ENCODE peak calls at places on chromosome 19, in seven cellular contexts. C, S, Y, J, X, B and V are unnamed samples.

GRCh38 chr19:43625918-43626579 is 6.6 kb upstream of the ZNF428 start:
- DNase-seq in C (no peak), J (no peak), Y (no peak), S (peak; percentile 73), B (no peak), X (peak; percentile 53), V (peak; percentile 81)

GRCh38 chr19:41848666-41849065 is 3.8 kb downstream of the DMRTC2 start:
- DNase-seq in X (no peak), J (no peak), C (no peak), S (no peak), Y (no peak), B (no peak), V (no peak)

GRCh38 chr19:46727036-46727501 is 10.2 kb upstream of the PRKD2 start:
- DNase-seq in B (peak; percentile 41), Y (no peak), J (no peak), C (no peak), S (no peak), X (no peak), V (no peak)

GRCh38 chr19:55418185-55418584 is 10.6 kb upstream of the UBE2S start:
- DNase-seq in S (peak; percentile 83), C (peak; percentile 49), X (peak; percentile 71), Y (peak; percentile 87), J (no peak), B (no peak), V (peak; percentile 92)

GRCh38 chr19:1568320-1569019 is at the start of gene MEX3D:
- DNase-seq in B (peak; percentile 86), Y (peak; percentile 75), C (peak; percentile 73), J (peak; percentile 91), S (peak; percentile 56), X (peak; percentile 94), V (peak; percentile 83)

GRCh38 chr19:50629801-50630200 is 9.9 kb downstream of the SYT3 start:
- DNase-seq in X (no peak), B (no peak), Y (no peak), S (no peak), C (no peak), J (no peak), V (no peak)

GRCh38 chr19:33134571-33135041 is 2.7 kb downstream of the WDR88 start:
- DNase-seq in S (no peak), Y (no peak), X (no peak), J (no peak), C (peak; percentile 46), B (no peak), V (peak; percentile 71)

GRCh38 chr19:48569814-48570213 is 17.8 kb downstream of the SULT2B1 start:
- DNase-seq in X (no peak), C (no peak), J (no peak), Y (no peak), S (peak; percentile 52), B (no peak), V (no peak)

GRCh38 chr19:13153627-13154240 is 3.5 kb downstream of the IER2 start:
- DNase-seq in C (no peak), B (peak; percentile 54), X (no peak), S (peak; percentile 67), Y (peak; percentile 25), J (peak; percentile 62), V (peak; percentile 61)

GRCh38 chr19:30062331-30063183 is 120.5 kb downstream of the URI1 start:
- DNase-seq in S (no peak), B (no peak), J (no peak), X (no peak), C (no peak), Y (no peak), V (no peak)

GRCh38 chr19:2221250-2221831 is 14.8 kb downstream of the PLEKHJ1 start:
- DNase-seq in J (no peak), S (no peak), X (no peak), Y (peak; percentile 65), C (no peak), B (no peak), V (no peak)

GRCh38 chr19:13692096-13692495 is 72.2 kb upstream of the MRI1 start:
- DNase-seq in J (no peak), C (no peak), X (peak; percentile 63), Y (peak; percentile 65), S (no peak), B (no peak), V (no peak)

GRCh38 chr19:33524024-33524664 is 2.6 kb upstream of the PEPD start:
- DNase-seq in S (no peak), J (no peak), X (no peak), B (no peak), Y (no peak), C (no peak), V (no peak)

GRCh38 chr19:14566712-14567077 is 5.2 kb downstream of the NDUFB7 start:
- DNase-seq in S (no peak), Y (no peak), J (no peak), C (no peak), X (no peak), B (no peak), V (no peak)